ENCODE peak calls at places on chromosomes 3 and 15, in six cellular contexts. F, W, C, B, Y and L are unnamed samples.

GRCh38 chr15:89660556-89660955 is 5.3 kb upstream of the KIF7 start:
- DNase-seq in W (no peak), Y (no peak), B (no peak), F (no peak), C (no peak), L (no peak)

GRCh38 chr3:6821411-6821810 is 39.5 kb upstream of the GRM7 start:
- DNase-seq in W (no peak), B (no peak), F (no peak), Y (no peak), C (no peak), L (no peak)

GRCh38 chr3:177388209-177388608 is 190.9 kb upstream of the TBL1XR1 start:
- DNase-seq in B (no peak), W (no peak), C (no peak), Y (no peak), F (no peak), L (no peak)

GRCh38 chr3:169923189-169923588 is 11.8 kb downstream of the SAMD7 start:
- DNase-seq in Y (no peak), W (no peak), B (no peak), F (no peak), C (peak; percentile 59), L (peak; percentile 48)

GRCh38 chr15:64894395-64895056 is 17.2 kb upstream of the ANKDD1A start:
- DNase-seq in Y (no peak), B (no peak), C (no peak), W (peak; percentile 91), F (no peak), L (peak; percentile 78)

GRCh38 chr3:9024341-9024740 is 61.1 kb upstream of the RAD18 start:
- DNase-seq in Y (no peak), F (no peak), C (no peak), B (no peak), W (no peak), L (no peak)

GRCh38 chr15:92448370-92448769 is 54.7 kb downstream of the ST8SIA2 start:
- DNase-seq in B (no peak), F (no peak), C (no peak), Y (no peak), W (no peak), L (no peak)

GRCh38 chr15:39084683-39085530 is 496.0 kb upstream of the THBS1 start:
- DNase-seq in Y (peak; percentile 28), C (no peak), B (no peak), W (no peak), F (no peak), L (peak; percentile 65)

GRCh38 chr3:113829576-113830354 is 8.8 kb upstream of the GRAMD1C start:
- DNase-seq in F (no peak), B (no peak), Y (peak; percentile 16), W (no peak), C (no peak), L (no peak)

GRCh38 chr3:97954193-97954827 is 17.9 kb downstream of the RIOX2 start:
- DNase-seq in F (no peak), W (no peak), Y (no peak), C (no peak), B (no peak), L (no peak)

GRCh38 chr15:101001056-101001455 is 81.9 kb downstream of the LRRK1 start:
- DNase-seq in W (no peak), Y (no peak), F (no peak), B (no peak), C (no peak), L (no peak)

GRCh38 chr3:153752405-153753027 is 368.7 kb upstream of the ARHGEF26 start:
- DNase-seq in B (no peak), C (no peak), F (no peak), Y (no peak), W (no peak), L (no peak)

GRCh38 chr3:58190882-58191281 is 19.9 kb downstream of the DNASE1L3 start:
- DNase-seq in C (no peak), W (no peak), B (no peak), Y (no peak), F (no peak), L (no peak)